ENCODE peak calls at places on chromosomes 16 and 17, in four cellular contexts. A, Z, N and J are unnamed samples.

GRCh38 chr17:46995841-46996571 is 17.0 kb upstream of the RPRML start:
- DNase-seq in A (peak), Z (no peak), N (no peak), J (no peak)

GRCh38 chr17:48894886-48895285 is 2.3 kb downstream of the ATP5MC1 start:
- DNase-seq in A (no peak), Z (no peak), N (no peak), J (no peak)

GRCh38 chr16:10965440-10966039 is 21.2 kb downstream of the CLEC16A start:
- DNase-seq in A (no peak), Z (no peak), N (no peak), J (no peak)

GRCh38 chr16:1746693-1747195 is 24.6 kb downstream of the NME3 start:
- DNase-seq in A (no peak), Z (no peak), N (no peak), J (no peak)

GRCh38 chr17:81563861-81564586 is 11.9 kb upstream of the FAAP100 start:
- DNase-seq in A (peak), Z (no peak), N (no peak), J (no peak)

GRCh38 chr16:1929578-1930337 is 11.5 kb upstream of the HS3ST6 start:
- DNase-seq in A (peak), Z (peak), N (peak), J (peak)

GRCh38 chr16:22898874-22899348 is 84.9 kb downstream of the HS3ST2 start:
- DNase-seq in A (peak), Z (peak), N (peak), J (peak)

GRCh38 chr17:71276071-71276470 is 844.7 kb upstream of the SOX9 start:
- DNase-seq in A (no peak), Z (no peak), N (no peak), J (no peak)

GRCh38 chr17:19647697-19648474 is 665 bp upstream of the ALDH3A2 start:
- DNase-seq in A (peak), Z (peak), N (no peak), J (peak)

GRCh38 chr17:46878055-46878454 is 26.7 kb downstream of the WNT9B start:
- DNase-seq in A (no peak), Z (no peak), N (no peak), J (no peak)

GRCh38 chr17:2366747-2367494 is 29.6 kb downstream of the SGSM2 start:
- DNase-seq in A (no peak), Z (peak), N (no peak), J (no peak)

GRCh38 chr16:55221836-55222235 is 102.2 kb upstream of the IRX6 start:
- DNase-seq in A (no peak), Z (no peak), N (no peak), J (no peak)

GRCh38 chr17:15662726-15663125 is 21.4 kb downstream of the TRIM16 start:
- DNase-seq in A (no peak), Z (no peak), N (no peak), J (no peak)

GRCh38 chr17:45147102-45147580 is 1.1 kb upstream of the HEXIM1 start:
- DNase-seq in A (peak), Z (no peak), N (no peak), J (peak)
- H2BK5ac ChIP-seq in A (peak), Z (peak), N (peak), J (no peak)

DNA sequence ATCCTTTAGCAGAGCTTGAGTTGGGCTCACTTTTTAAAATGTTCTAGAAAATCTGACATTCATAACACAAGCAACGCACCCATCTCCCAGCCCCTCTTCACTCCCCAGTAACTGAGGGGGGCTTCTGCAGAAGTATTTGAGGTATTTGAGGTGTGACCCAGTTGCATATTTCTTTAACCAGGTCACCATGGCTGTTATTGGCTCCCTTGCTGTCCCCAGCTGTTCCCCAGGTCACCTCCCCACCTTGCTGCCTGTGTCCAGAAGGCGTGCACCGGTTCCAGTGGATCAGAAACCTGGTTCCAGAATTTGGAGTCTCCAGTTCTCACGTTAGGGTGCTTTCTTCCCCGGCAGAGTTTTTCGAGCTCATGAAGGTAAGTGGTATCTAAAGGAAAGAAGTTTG is 13.8 kb downstream of the PGS1 start:
- DNase-seq in A (no peak), Z (peak), N (no peak), J (no peak)
- H2BK5ac ChIP-seq in A (peak), Z (no peak), N (peak), J (no peak)

GRCh38 chr16:67845291-67846062 is 1.3 kb upstream of the NUTF2 start:
- DNase-seq in A (no peak), Z (no peak), N (no peak), J (no peak)
- H2BK5ac ChIP-seq in A (peak), Z (no peak), N (peak), J (no peak)

DNA sequence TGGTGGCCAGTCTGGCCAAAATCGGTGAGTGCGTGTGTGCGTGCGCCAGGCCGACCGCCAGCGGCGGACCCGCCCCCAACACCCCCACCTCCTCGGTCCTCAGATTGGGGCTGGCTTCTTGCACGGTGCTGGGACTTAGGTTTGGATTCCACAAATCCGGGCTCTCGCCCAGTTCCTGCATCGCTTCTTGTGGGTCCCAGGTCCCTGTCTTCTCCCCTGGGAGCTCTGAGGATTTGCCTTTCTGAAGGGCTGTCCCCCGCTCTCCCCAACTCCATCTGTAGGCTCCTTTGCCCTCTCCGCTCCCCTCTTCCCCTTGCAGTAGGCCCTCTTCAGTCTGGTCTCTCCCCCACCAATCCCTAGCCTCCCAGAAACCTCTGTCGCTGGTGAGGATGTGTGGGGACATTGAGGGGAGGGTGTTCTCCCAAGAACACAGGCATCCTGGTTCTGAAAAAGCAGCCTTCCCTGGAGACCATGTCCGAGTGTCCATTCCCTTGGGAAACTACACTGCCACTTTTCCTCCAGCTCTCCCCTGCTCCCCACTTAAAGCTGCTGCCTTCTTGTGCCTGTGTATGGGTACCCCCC is 490 bp downstream of the SLC9A5 start:
- DNase-seq in A (no peak), Z (no peak), N (no peak), J (no peak)
- H2BK5ac ChIP-seq in A (peak), Z (no peak), N (peak), J (peak)

GRCh38 chr17:65488665-65489064 is 72.8 kb downstream of the AXIN2 start:
- DNase-seq in A (no peak), Z (no peak), N (no peak), J (no peak)
- H2BK5ac ChIP-seq in A (no peak), Z (no peak), N (no peak), J (no peak)

GRCh38 chr17:76791053-76791980 is 53.4 kb downstream of the MFSD11 start:
- DNase-seq in A (peak), Z (no peak), N (no peak), J (no peak)
- H2BK5ac ChIP-seq in A (no peak), Z (no peak), N (no peak), J (no peak)

GRCh38 chr17:17780941-17781590 is 55.7 kb downstream of the SREBF1 start:
- DNase-seq in A (peak), Z (peak), N (peak), J (peak)

GRCh38 chr17:17778308-17779014 is 58.3 kb downstream of the SREBF1 start:
- DNase-seq in A (peak), Z (no peak), N (no peak), J (no peak)

GRCh38 chr17:17776889-17777288 is 59.9 kb downstream of the SREBF1 start:
- DNase-seq in A (no peak), Z (no peak), N (no peak), J (no peak)

GRCh38 chr17:17781591-17782424 is 55.0 kb downstream of the SREBF1 start:
- DNase-seq in A (peak), Z (peak), N (no peak), J (peak)

DNA sequence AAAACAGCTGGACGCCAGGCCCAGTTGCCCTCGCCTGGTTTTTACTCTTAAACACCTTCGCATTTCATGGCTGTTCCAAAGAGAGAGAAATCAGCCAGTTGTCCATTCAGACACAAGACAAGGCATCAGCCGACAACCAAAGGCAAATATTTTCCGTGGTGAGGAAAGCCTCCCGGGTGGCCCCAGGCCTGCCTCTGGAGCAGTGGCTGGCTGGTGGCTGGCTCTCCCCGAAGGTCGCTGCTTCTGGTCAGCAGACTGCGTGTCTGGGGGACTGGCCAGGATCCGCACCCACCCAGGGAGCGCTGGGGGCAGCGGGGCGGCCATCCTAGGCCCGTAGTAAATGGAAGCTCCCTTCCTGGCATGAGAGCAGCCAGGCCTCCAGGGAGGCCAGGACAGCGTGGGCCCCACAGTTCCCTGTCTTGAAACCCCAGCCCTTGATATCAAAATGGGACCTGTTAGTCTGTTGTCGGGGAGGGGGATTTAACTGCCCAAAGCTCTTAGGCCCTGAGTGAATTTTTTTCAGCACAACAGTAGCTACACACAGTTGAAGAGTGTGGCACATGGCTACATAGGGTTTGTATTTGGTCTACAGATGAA is 57.7 kb downstream of the SREBF1 start:
- DNase-seq in A (no peak), Z (no peak), N (no peak), J (no peak)
- H2BK5ac ChIP-seq in A (no peak), Z (no peak), N (no peak), J (no peak)

DNA sequence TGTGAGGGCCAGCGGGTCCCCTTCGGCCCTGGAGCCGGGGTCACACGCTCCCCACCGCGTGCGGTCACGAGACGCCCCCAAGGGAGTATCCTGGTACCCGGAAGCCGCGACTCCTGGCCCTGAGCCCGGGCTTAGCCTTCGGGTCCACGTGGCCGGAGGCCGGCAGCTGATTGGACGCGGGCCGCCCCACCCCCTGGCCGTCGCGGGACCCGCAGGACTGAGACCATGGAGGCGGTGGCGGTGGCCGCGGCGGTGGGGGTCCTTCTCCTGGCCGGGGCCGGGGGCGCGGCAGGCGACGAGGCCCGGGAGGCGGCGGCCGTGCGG is at the start of gene NAGLU:
- DNase-seq in A (peak), Z (peak), N (no peak), J (no peak)
- H2BK5ac ChIP-seq in A (peak), Z (peak), N (peak), J (no peak)

GRCh38 chr17:59423903-59424302 is 92.4 kb downstream of the YPEL2 start:
- DNase-seq in A (no peak), Z (peak), N (no peak), J (no peak)

GRCh38 chr17:59425085-59425901 is 93.8 kb downstream of the YPEL2 start:
- DNase-seq in A (peak), Z (peak), N (no peak), J (no peak)

GRCh38 chr17:59421722-59422121 is 90.3 kb downstream of the YPEL2 start:
- DNase-seq in A (no peak), Z (no peak), N (no peak), J (no peak)

GRCh38 chr17:59424331-59424730 is 92.9 kb downstream of the YPEL2 start:
- DNase-seq in A (no peak), Z (no peak), N (no peak), J (no peak)

GRCh38 chr17:59423137-59423703 is 91.8 kb downstream of the YPEL2 start:
- DNase-seq in A (peak), Z (peak), N (no peak), J (no peak)
- H2BK5ac ChIP-seq in A (no peak), Z (peak), N (no peak), J (peak)

GRCh38 chr17:7853693-7854043 is 1.2 kb upstream of the TMEM88 start:
- DNase-seq in A (no peak), Z (peak), N (no peak), J (no peak)
- H2BK5ac ChIP-seq in A (no peak), Z (no peak), N (no peak), J (no peak)